ENCODE peak calls at places on chromosome 19, in four cellular contexts. B, L, T and U are unnamed samples.

GRCh38 chr19:50646074-50646807 is 3.0 kb upstream of the C19orf81 start:
- DNase-seq in T (peak), B (no peak), L (no peak), U (peak)

GRCh38 chr19:7679771-7680605 is 645 bp upstream of the TRAPPC5 start:
- DNase-seq in L (no peak), T (no peak), B (no peak), U (no peak)

GRCh38 chr19:10220695-10221094 is 10.4 kb downstream of the S1PR2 start:
- DNase-seq in B (no peak), L (no peak), T (no peak), U (no peak)

GRCh38 chr19:44723952-44724319 is 24.6 kb upstream of the BCL3 start:
- DNase-seq in L (peak), T (peak), B (peak), U (peak)

GRCh38 chr19:46979770-46980105 is 39.9 kb upstream of the NPAS1 start:
- DNase-seq in L (no peak), T (no peak), B (no peak), U (no peak)

GRCh38 chr19:11673608-11674041 is 65.1 kb downstream of the ZNF823 start:
- DNase-seq in T (peak), B (peak), L (peak), U (no peak)

GRCh38 chr19:38194061-38194701 is 29.8 kb downstream of the DPF1 start:
- DNase-seq in B (peak), T (no peak), L (no peak), U (no peak)

GRCh38 chr19:4557186-4557970 is 2.1 kb downstream of the SEMA6B start:
- DNase-seq in L (peak), B (no peak), T (peak), U (no peak)

GRCh38 chr19:12676384-12676792 is 5.3 kb downstream of the DHPS start:
- DNase-seq in B (peak), L (peak), T (peak), U (peak)

GRCh38 chr19:12092065-12092867 is 27.7 kb downstream of the ZNF844 start:
- DNase-seq in L (peak), T (peak), B (peak), U (no peak)

GRCh38 chr19:48064509-48064908 is 20.6 kb upstream of the CABP5 start:
- DNase-seq in L (no peak), B (no peak), T (no peak), U (no peak)

GRCh38 chr19:53906211-53907192 is 2.6 kb upstream of the CACNG7 start:
- DNase-seq in L (peak), T (peak), B (no peak), U (no peak)

GRCh38 chr19:10365518-10365917 is 14.9 kb downstream of the TYK2 start:
- DNase-seq in L (no peak), T (no peak), B (no peak), U (no peak)

GRCh38 chr19:6313398-6313969 is 19.9 kb downstream of the ACER1 start:
- DNase-seq in T (no peak), B (no peak), L (no peak), U (no peak)

GRCh38 chr19:6322284-6322683 is 11.1 kb downstream of the ACER1 start:
- DNase-seq in L (no peak), B (no peak), T (no peak), U (no peak)

GRCh38 chr19:6319376-6319775 is 14.0 kb downstream of the ACER1 start:
- DNase-seq in T (no peak), L (no peak), B (no peak), U (no peak)

GRCh38 chr19:6324757-6325156 is 8.7 kb downstream of the ACER1 start:
- DNase-seq in L (no peak), B (no peak), T (no peak), U (no peak)

DNA sequence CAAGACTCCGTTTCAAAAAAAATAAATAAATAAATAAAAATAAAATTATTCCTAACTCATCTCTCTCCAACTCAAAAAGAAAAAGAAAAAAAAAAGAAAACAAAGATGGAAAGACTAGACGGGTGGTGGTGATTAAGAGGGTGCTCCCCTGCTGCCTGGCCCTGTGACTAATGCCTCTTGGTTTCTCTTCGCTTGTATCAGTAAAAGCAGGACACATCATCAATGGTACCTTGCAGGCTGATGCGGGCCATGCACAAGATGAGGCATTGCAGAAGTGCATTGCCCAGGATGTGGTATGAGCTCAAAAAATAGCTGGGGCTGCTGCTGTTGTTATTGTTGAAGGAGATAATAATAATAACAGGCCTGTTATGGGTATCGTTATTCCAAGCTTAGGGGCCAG is 14.6 kb downstream of the ACER1 start:
- DNase-seq in L (no peak), B (no peak), T (no peak), U (peak)
- TF ChIP-seq RNF2 in L (no peak), B (no peak), T (no peak), U (no peak)

DNA sequence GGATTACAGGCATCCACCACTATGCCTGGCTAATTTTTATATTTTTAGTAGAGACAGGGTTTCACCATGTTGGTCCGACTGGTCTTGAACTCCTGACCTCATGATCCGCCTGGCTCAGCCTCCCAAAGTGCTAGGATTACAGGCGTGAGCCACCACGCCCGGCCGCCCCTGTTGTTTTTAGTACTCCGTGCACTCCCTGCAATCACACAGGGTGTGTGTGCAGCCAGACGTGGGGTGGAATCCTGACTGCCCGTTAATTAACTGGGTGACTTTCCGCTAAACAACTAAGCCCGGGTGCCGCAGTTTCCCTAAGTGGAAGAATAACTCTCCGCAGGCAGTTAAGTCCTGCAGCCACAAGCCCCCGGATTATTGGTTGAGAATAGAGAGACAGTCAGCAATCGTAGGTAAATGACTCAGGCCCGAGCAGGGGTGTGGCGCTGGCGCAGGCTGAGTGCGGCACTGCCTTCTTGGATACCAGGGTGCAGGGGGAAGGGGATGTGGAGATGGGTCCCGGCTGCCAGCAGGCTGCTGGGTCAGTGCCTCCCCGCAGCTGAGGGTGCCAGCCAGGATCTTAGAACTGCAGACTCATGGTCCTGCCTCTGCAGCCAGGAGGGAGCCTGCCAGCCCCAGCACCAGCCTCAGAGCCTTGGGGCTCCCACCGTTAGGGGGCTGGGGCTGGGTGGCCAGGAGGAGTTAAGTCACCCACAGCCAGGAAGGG is 6.1 kb upstream of the FXYD3 start:
- DNase-seq in B (no peak), L (no peak), T (no peak), U (no peak)
- TF ChIP-seq RNF2 in B (no peak), L (no peak), T (no peak), U (no peak)

DNA sequence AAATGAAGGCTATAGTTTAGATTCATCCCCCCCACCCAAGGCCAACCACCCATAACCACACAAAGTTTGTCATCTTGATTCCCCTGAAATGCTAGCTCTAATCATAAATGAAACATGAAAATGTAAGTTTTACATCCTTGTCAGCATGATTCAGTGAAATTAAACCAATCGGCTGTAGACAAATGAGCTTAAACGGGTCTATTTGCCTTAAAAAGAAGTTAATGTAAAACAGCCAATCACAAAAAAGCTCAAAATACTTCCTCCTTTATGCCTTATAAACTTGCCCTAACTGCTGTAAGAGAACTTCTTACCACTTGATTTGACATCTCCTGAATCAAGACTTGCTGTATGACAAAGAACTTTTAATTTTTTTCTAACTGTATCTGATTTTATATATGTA is 34.5 kb upstream of the MRI1 start:
- DNase-seq in T (no peak), B (no peak), L (no peak), U (peak)
- TF ChIP-seq RNF2 in T (no peak), B (no peak), L (no peak), U (no peak)

GRCh38 chr19:13770013-13770635 is 4.1 kb upstream of the C19orf53 start:
- DNase-seq in B (no peak), L (no peak), T (no peak), U (no peak)

GRCh38 chr19:13766095-13766481 is 1.8 kb downstream of the MRI1 start:
- DNase-seq in B (no peak), L (no peak), T (no peak), U (no peak)

GRCh38 chr19:13764821-13765394 is 586 bp downstream of the MRI1 start:
- DNase-seq in B (no peak), L (peak), T (peak), U (no peak)

GRCh38 chr19:13765395-13766094 is 1.2 kb downstream of the MRI1 start:
- DNase-seq in L (peak), B (peak), T (no peak), U (no peak)

DNA sequence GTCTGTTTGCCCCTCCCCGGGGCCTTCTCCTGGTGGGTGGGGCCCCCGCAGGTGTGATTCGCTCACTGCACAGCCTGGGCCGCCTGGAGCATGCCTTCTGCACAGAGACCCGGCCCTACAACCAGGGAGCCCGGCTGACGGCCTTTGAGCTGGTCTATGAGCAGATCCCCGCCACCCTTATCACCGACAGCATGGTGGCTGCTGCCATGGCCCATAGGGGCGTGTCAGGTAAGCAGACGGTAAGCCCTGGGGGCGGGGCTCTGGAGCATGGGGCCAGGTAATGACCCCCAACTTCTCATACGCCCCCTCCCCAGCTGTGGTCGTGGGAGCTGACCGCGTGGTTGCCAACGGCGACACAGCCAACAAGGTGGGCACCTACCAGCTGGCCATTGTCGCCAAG is 4.2 kb downstream of the MRI1 start:
- DNase-seq in B (no peak), T (no peak), L (no peak), U (no peak)
- TF ChIP-seq RNF2 in B (no peak), T (no peak), L (no peak), U (no peak)

GRCh38 chr19:23403581-23404324 is 8.5 kb upstream of the ZNF91 start:
- DNase-seq in T (no peak), L (no peak), B (peak), U (no peak)
- TF ChIP-seq RNF2 in T (no peak), L (no peak), B (no peak), U (no peak)